ENCODE peak calls at places on chromosomes 13 and 19, in five cellular contexts. W is NCI-H2081, R is stomach, O is adrenal gland, B is LoVo. F is an unnamed sample.

GRCh38 chr13:40547545-40548322 is 118.7 kb downstream of the FOXO1 start:
- DNase-seq in W (no peak), R (no peak), O (no peak), B (no peak), F (no peak)

GRCh38 chr19:54154603-54155345 is 4.7 kb downstream of the LENG1 start:
- DNase-seq in W (no peak), R (no peak), O (no peak), B (no peak), F (no peak)

GRCh38 chr19:38816131-38816750 is 3.5 kb upstream of the LGALS4 start:
- DNase-seq in W (no peak), R (no peak), O (no peak), B (no peak), F (no peak)

GRCh38 chr13:99307648-99308339 is 595 bp upstream of the GPR183 start:
- DNase-seq in W (no peak), R (no peak), O (no peak), B (no peak), F (peak; percentile 91)

GRCh38 chr19:46759817-46760333 is 13.6 kb upstream of the STRN4 start:
- DNase-seq in W (no peak), R (no peak), O (no peak), B (no peak), F (peak; percentile 74)

GRCh38 chr13:100707818-100708740 is 33.5 kb upstream of the TMTC4 start:
- DNase-seq in W (no peak), R (no peak), O (no peak), B (no peak), F (peak; percentile 27)

GRCh38 chr13:92838786-92839185 is 387.8 kb upstream of the GPC6 start:
- DNase-seq in W (no peak), R (no peak), O (no peak), B (no peak), F (peak; percentile 91)

GRCh38 chr13:27960362-27961226 is 8.5 kb downstream of the CDX2 start:
- DNase-seq in W (peak; percentile 30), R (peak; percentile 81), O (no peak), B (peak; percentile 87), F (peak; percentile 29)

GRCh38 chr13:32938907-32939306 is 77.3 kb upstream of the KL start:
- DNase-seq in W (no peak), R (no peak), O (no peak), B (no peak), F (peak; percentile 79)

GRCh38 chr13:102020611-102021216 is 381.1 kb downstream of the FGF14 start:
- DNase-seq in W (no peak), R (no peak), O (no peak), B (no peak), F (peak; percentile 14)

GRCh38 chr19:8702350-8702749 is 3.8 kb upstream of the ACTL9 start:
- DNase-seq in W (no peak), R (no peak), O (no peak), B (no peak), F (peak; percentile 7)

GRCh38 chr13:113784645-113785024 is 25.6 kb downstream of the TMEM255B start:
- DNase-seq in W (no peak), R (no peak), O (no peak), B (peak; percentile 4), F (no peak)